ENCODE peak calls at places on chromosome 11, in seven cellular contexts. E is spleen, N is GM12891, G is GM23338, D is HL-60, L is HCT116, K is stomach. M is an unnamed sample.

GRCh38 chr11:87266751-87267150 is 229.0 kb downstream of the TMEM135 start:
- DNase-seq in E (no peak), N (no peak), G (no peak), D (peak; percentile 9), L (no peak), K (no peak), M (no peak)

GRCh38 chr11:35484435-35484834 is 41.0 kb downstream of the PAMR1 start:
- DNase-seq in E (no peak), N (no peak), G (no peak), D (no peak), L (no peak), K (no peak), M (no peak)

GRCh38 chr11:121281609-121282164 is 10.9 kb upstream of the SC5D start:
- DNase-seq in E (no peak), N (no peak), G (no peak), D (no peak), L (no peak), K (no peak), M (no peak)

GRCh38 chr11:72951193-72951592 is 137.0 kb downstream of the ATG16L2 start:
- DNase-seq in E (no peak), N (no peak), G (no peak), D (peak; percentile 86), L (no peak), K (no peak), M (no peak)

GRCh38 chr11:62103141-62103540 is 20.7 kb upstream of the INCENP start:
- DNase-seq in E (no peak), N (no peak), G (no peak), D (no peak), L (no peak), K (no peak), M (no peak)

GRCh38 chr11:115117931-115118479 is 386.2 kb downstream of the CADM1 start:
- DNase-seq in E (no peak), N (no peak), G (no peak), D (no peak), L (no peak), K (no peak), M (no peak)

GRCh38 chr11:65584102-65584501 is 8.2 kb downstream of the EHBP1L1 start:
- DNase-seq in E (no peak), N (no peak), G (no peak), D (no peak), L (no peak), K (no peak), M (no peak)

GRCh38 chr11:130454495-130455262 is 6.2 kb downstream of the ADAMTS15 start:
- DNase-seq in E (no peak), N (no peak), G (no peak), D (no peak), L (no peak), K (no peak), M (no peak)

GRCh38 chr11:5129457-5129877 is 8.7 kb downstream of the OR52A5 start:
- DNase-seq in E (no peak), N (no peak), G (no peak), D (no peak), L (no peak), K (no peak), M (no peak)

GRCh38 chr11:65591939-65592814 is 3.4 kb downstream of the KCNK7 start:
- DNase-seq in E (peak; percentile 85), N (no peak), G (peak; percentile 90), D (no peak), L (no peak), K (peak; percentile 52), M (peak; percentile 76)

GRCh38 chr11:110019659-110020058 is 73.5 kb upstream of the ZC3H12C start:
- DNase-seq in E (no peak), N (no peak), G (no peak), D (no peak), L (no peak), K (no peak), M (no peak)

GRCh38 chr11:2553886-2554285 is 109.1 kb downstream of the KCNQ1 start:
- DNase-seq in E (peak; percentile 25), N (no peak), G (no peak), D (no peak), L (no peak), K (no peak), M (peak; percentile 37)

GRCh38 chr11:36356201-36356600 is 60.1 kb downstream of the PRR5L start:
- DNase-seq in E (no peak), N (no peak), G (no peak), D (peak; percentile 81), L (no peak), K (no peak), M (no peak)

DNA sequence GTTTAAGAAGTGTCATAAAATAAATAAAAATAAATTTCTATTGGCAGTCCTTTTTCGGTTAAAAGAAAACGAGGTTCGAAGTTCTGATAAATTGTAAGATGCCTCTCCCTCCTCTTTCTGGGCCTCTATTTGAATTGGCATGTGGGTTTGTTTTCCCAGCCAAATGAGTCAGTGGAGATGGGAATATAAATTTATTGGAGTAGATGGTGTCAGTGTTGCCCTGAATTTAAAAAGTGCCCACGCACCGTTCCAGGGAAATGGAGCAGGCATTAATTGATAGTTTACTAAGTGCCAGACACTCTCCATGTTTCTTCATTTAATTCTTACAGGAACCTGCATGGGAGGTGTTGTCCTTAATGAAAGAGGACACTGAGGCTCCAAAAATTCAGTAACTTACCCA is 119.2 kb downstream of the FEZ1 start:
- DNase-seq in E (no peak), N (no peak), G (no peak), D (no peak), L (no peak), K (no peak), M (no peak)
- TF ChIP-seq POLR2AphosphoS5 in E (no peak), N (no peak), G (no peak), D (no peak), L (no peak), K (no peak), M (no peak)

DNA sequence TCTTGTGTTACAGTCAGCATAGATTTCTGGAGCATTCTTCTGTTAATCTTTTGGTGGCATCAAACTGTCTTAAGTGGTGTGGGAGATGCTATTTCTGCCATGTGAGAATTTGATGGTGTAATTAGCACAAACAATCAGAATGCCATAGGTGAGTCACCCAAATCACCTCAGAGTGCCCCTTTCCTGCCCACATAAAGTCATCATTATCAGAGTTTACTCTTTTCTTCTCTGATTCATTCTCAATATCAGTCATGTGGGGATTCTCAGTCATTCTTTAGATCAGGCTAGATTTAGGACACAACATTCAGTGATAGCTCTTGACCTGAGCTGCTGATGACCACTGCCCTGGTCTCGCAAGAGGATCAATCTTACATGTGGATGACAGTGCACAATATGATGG is 23.7 kb upstream of the MS4A6A start:
- DNase-seq in E (no peak), N (no peak), G (no peak), D (no peak), L (no peak), K (no peak), M (no peak)
- TF ChIP-seq POLR2AphosphoS5 in E (no peak), N (no peak), G (no peak), D (no peak), L (no peak), K (no peak), M (no peak)

DNA sequence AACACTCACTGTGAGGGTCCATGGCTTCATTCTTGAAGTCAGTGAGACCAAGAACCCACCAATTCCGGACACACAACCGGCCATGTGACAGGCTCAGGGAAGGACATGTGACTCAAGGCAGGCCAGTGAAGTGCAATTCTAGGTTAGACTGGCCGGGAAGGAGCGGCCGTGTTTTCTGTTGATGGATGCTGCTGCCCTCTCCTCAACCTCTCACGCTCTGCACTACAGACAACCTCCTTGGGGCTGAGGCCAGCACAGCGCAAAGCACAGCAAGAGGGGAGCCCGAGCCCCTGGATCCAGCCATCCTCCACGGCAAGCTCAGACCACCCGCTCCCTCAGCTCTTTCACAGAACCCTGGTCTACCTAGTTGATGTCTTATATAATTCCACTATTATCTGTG is 2.8 kb downstream of the NUDT8 start:
- DNase-seq in E (peak; percentile 69), N (no peak), G (no peak), D (no peak), L (no peak), K (no peak), M (no peak)
- TF ChIP-seq POLR2AphosphoS5 in E (no peak), N (no peak), G (no peak), D (no peak), L (no peak), K (no peak), M (no peak)

DNA sequence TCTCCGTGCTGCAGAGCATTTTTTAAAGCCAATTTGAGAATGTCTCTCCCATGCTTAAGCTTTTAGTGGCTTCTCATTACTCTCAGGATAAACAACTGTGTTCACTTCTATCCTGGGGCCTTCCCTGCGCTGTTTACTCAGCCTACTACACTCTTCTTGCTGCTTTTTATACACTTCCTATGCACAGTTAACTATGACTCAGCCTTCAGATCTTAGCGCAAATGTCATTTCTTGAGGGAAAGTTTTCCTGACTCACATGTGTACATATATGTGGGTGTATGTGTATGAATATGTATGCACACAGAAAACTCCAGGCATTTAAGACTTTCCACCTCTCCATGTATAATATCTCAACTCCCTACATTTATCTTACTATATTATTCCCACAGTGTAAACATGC is 9.8 kb downstream of the THAP12 start:
- DNase-seq in E (no peak), N (no peak), G (no peak), D (no peak), L (peak; percentile 28), K (no peak), M (no peak)
- TF ChIP-seq POLR2AphosphoS5 in E (no peak), N (no peak), G (no peak), D (no peak), L (no peak), K (peak; percentile 61), M (no peak)

GRCh38 chr11:34068098-34068497 is 16.6 kb downstream of the CAPRIN1 start:
- DNase-seq in E (no peak), N (no peak), G (no peak), D (no peak), L (no peak), K (no peak), M (no peak)
- TF ChIP-seq POLR2AphosphoS5 in E (no peak), N (peak; percentile 21), G (no peak), D (no peak), L (no peak), K (peak; percentile 30), M (no peak)

GRCh38 chr11:46674463-46675287 is 25.7 kb downstream of the ARHGAP1 start:
- DNase-seq in E (peak; percentile 78), N (no peak), G (peak; percentile 92), D (peak; percentile 88), L (no peak), K (no peak), M (peak; percentile 40)
- TF ChIP-seq POLR2AphosphoS5 in E (peak; percentile 40), N (no peak), G (no peak), D (no peak), L (no peak), K (no peak), M (no peak)

GRCh38 chr11:59679347-59679746 is 10.5 kb upstream of the PATL1 start:
- DNase-seq in E (no peak), N (no peak), G (no peak), D (no peak), L (no peak), K (no peak), M (no peak)

GRCh38 chr11:59680287-59681154 is 11.7 kb upstream of the PATL1 start:
- DNase-seq in E (peak; percentile 79), N (peak; percentile 29), G (peak; percentile 91), D (peak; percentile 80), L (peak; percentile 77), K (peak; percentile 75), M (peak; percentile 83)

GRCh38 chr11:59676205-59676604 is 7.4 kb upstream of the PATL1 start:
- DNase-seq in E (no peak), N (no peak), G (no peak), D (no peak), L (no peak), K (no peak), M (no peak)

GRCh38 chr11:59678813-59679165 is 10.0 kb upstream of the PATL1 start:
- DNase-seq in E (no peak), N (no peak), G (no peak), D (no peak), L (no peak), K (no peak), M (no peak)

GRCh38 chr11:59678118-59678812 is 9.4 kb upstream of the PATL1 start:
- DNase-seq in E (no peak), N (no peak), G (no peak), D (no peak), L (no peak), K (no peak), M (no peak)
- TF ChIP-seq POLR2AphosphoS5 in E (no peak), N (no peak), G (no peak), D (no peak), L (no peak), K (no peak), M (no peak)

M was measured in sigmoid colon.